ENCODE peak calls at places on chromosomes 6 and 20, in ten cellular contexts. B is psoas muscle, K is Peyer's patch, U is sigmoid colon, H is A549, P is mammary epithelial cell, G is AG09309, I is lower lobe of right lung, C is transverse colon, W is fibroblast of lung. N is an unnamed sample.

GRCh38 chr20:51800769-51801219 is 1.5 kb downstream of the SALL4 start:
- DNase-seq in B (no peak), K (no peak), U (no peak), H (peak), P (peak), G (no peak), I (no peak), C (no peak), W (peak), N (no peak)

GRCh38 chr20:48398506-48399449 is 429.0 kb downstream of the PREX1 start:
- DNase-seq in B (no peak), K (no peak), U (no peak), H (peak), P (no peak), G (no peak), I (no peak), C (no peak), W (peak), N (no peak)

GRCh38 chr20:60262967-60263603 is 304.9 kb downstream of the CDH26 start:
- DNase-seq in B (peak), K (peak), U (no peak), H (peak), P (peak), G (no peak), I (peak), C (peak), W (no peak), N (no peak)

GRCh38 chr6:147156799-147157382 is 47.3 kb upstream of the STXBP5 start:
- DNase-seq in B (no peak), K (no peak), U (no peak), H (peak), P (peak), G (no peak), I (no peak), C (no peak), W (peak), N (no peak)

GRCh38 chr20:62063601-62063980 is 2.1 kb downstream of the TAF4 start:
- DNase-seq in B (no peak), K (no peak), U (no peak), H (no peak), P (no peak), G (no peak), I (no peak), C (peak), W (peak), N (no peak)

GRCh38 chr6:155177369-155177961 is 86.3 kb upstream of the CLDN20 start:
- DNase-seq in B (no peak), K (peak), U (no peak), H (peak), P (peak), G (no peak), I (no peak), C (no peak), W (peak), N (no peak)

GRCh38 chr6:21189721-21190120 is 403.8 kb upstream of the SOX4 start:
- DNase-seq in B (no peak), K (no peak), U (no peak), H (no peak), P (no peak), G (no peak), I (no peak), C (no peak), W (no peak), N (no peak)

GRCh38 chr6:133887478-133887877 is 1.4 kb upstream of the TCF21 start:
- DNase-seq in B (no peak), K (no peak), U (no peak), H (no peak), P (no peak), G (no peak), I (no peak), C (no peak), W (no peak), N (no peak)

GRCh38 chr6:146582857-146583256 is 15.9 kb upstream of the ADGB start:
- DNase-seq in B (peak), K (peak), U (peak), H (no peak), P (no peak), G (no peak), I (peak), C (peak), W (peak), N (peak)

GRCh38 chr6:142260748-142261147 is 41.1 kb upstream of the ADGRG6 start:
- DNase-seq in B (no peak), K (no peak), U (no peak), H (no peak), P (no peak), G (no peak), I (no peak), C (no peak), W (no peak), N (no peak)

GRCh38 chr6:14435291-14435690 is 317.7 kb downstream of the CD83 start:
- DNase-seq in B (no peak), K (no peak), U (no peak), H (no peak), P (no peak), G (no peak), I (no peak), C (no peak), W (peak), N (no peak)

GRCh38 chr6:105380634-105381033 is 22.2 kb downstream of the PREP start:
- DNase-seq in B (no peak), K (peak), U (no peak), H (no peak), P (no peak), G (no peak), I (no peak), C (peak), W (no peak), N (no peak)

GRCh38 chr6:57313711-57314471 is 3.5 kb upstream of the PRIM2 start:
- DNase-seq in B (no peak), K (no peak), U (peak), H (peak), P (peak), G (peak), I (no peak), C (peak), W (peak), N (no peak)

GRCh38 chr6:31580446-31580755 is 1.8 kb downstream of the LTB start:
- DNase-seq in B (no peak), K (no peak), U (no peak), H (no peak), P (no peak), G (no peak), I (no peak), C (no peak), W (no peak), N (no peak)

GRCh38 chr6:81561731-81562130 is 190.8 kb downstream of the TENT5A start:
- DNase-seq in B (no peak), K (no peak), U (no peak), H (no peak), P (no peak), G (no peak), I (no peak), C (no peak), W (peak), N (no peak)

GRCh38 chr20:37833172-37833915 is 69.6 kb upstream of the VSTM2L start:
- DNase-seq in B (no peak), K (no peak), U (no peak), H (no peak), P (no peak), G (no peak), I (no peak), C (no peak), W (no peak), N (no peak)

GRCh38 chr6:72560721-72561593 is 60.9 kb upstream of the KCNQ5 start:
- DNase-seq in B (no peak), K (no peak), U (no peak), H (no peak), P (no peak), G (no peak), I (no peak), C (no peak), W (peak), N (no peak)

GRCh38 chr6:133568970-133569889 is 319.7 kb upstream of the TCF21 start:
- DNase-seq in B (peak), K (peak), U (peak), H (peak), P (peak), G (no peak), I (no peak), C (peak), W (peak), N (no peak)

GRCh38 chr6:146850238-146850896 is 251.6 kb downstream of the ADGB start:
- DNase-seq in B (no peak), K (no peak), U (no peak), H (no peak), P (peak), G (peak), I (no peak), C (no peak), W (peak), N (no peak)

GRCh38 chr6:170286246-170286933 is 4.5 kb downstream of the DLL1 start:
- DNase-seq in B (no peak), K (peak), U (peak), H (no peak), P (no peak), G (no peak), I (no peak), C (peak), W (peak), N (no peak)

GRCh38 chr6:148389086-148389485 is 46.4 kb downstream of the SASH1 start:
- DNase-seq in B (no peak), K (no peak), U (no peak), H (no peak), P (no peak), G (no peak), I (no peak), C (no peak), W (no peak), N (no peak)

GRCh38 chr6:3176562-3177355 is 19.4 kb upstream of the TUBB2A start:
- DNase-seq in B (peak), K (peak), U (no peak), H (peak), P (peak), G (no peak), I (no peak), C (no peak), W (peak), N (no peak)

GRCh38 chr6:13411484-13411883 is 75.9 kb downstream of the GFOD1 start:
- DNase-seq in B (no peak), K (no peak), U (no peak), H (no peak), P (no peak), G (no peak), I (no peak), C (no peak), W (no peak), N (no peak)

GRCh38 chr6:35231563-35231962 is 17.8 kb downstream of the SCUBE3 start:
- DNase-seq in B (no peak), K (no peak), U (peak), H (no peak), P (no peak), G (no peak), I (no peak), C (no peak), W (no peak), N (no peak)

GRCh38 chr20:35561671-35562070 is 19.8 kb downstream of the ERGIC3 start:
- DNase-seq in B (no peak), K (no peak), U (no peak), H (no peak), P (no peak), G (no peak), I (no peak), C (no peak), W (no peak), N (no peak)

GRCh38 chr6:33956206-33956605 is 152.4 kb upstream of the MLN start:
- DNase-seq in B (no peak), K (no peak), U (no peak), H (no peak), P (no peak), G (no peak), I (no peak), C (no peak), W (no peak), N (no peak)

GRCh38 chr6:108608453-108609275 is 47.9 kb downstream of the FOXO3 start:
- DNase-seq in B (no peak), K (no peak), U (no peak), H (no peak), P (peak), G (no peak), I (no peak), C (no peak), W (peak), N (no peak)

DNA sequence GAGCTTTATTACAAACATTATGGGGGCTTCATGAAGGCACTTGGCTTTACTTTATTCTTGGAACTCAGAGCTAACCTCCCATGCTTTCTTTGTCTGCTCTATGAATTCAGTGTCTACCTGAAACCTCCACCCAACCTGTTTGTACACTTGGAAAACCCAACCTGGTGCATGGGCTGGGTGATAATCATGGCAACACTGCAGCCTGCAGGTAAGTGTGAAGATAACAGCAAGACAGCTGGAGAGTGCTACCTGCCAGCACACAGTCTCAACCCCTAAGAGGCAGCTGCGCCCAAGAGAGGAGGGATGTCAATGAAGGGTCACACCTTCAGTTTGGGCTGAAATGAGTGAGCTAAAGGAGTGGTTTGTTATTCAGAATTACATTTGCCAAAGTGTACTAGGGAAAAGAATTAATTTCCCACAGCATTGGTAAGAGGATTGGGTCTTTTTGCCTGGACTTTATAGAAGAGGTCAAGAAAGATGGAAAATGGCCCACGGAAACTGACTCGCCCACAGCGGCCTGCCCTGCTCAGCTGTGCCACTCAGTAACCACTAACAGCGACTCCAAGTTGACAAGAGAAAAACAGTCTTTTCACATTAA is 24.4 kb downstream of the FOXQ1 start:
- DNase-seq in B (no peak), K (peak), U (no peak), H (peak), P (peak), G (no peak), I (no peak), C (peak), W (no peak), N (no peak)
- TF ChIP-seq CTCF in B (no peak), K (peak), U (no peak), H (peak), P (peak), G (peak), I (peak), C (peak), W (no peak), N (no peak)

GRCh38 chr6:106599440-106599839 is 29.9 kb downstream of the RTN4IP1 start:
- DNase-seq in B (no peak), K (no peak), U (no peak), H (no peak), P (no peak), G (no peak), I (no peak), C (no peak), W (no peak), N (no peak)
- TF ChIP-seq CTCF in B (no peak), K (no peak), U (no peak), H (no peak), P (no peak), G (no peak), I (no peak), C (no peak), W (no peak), N (no peak)

GRCh38 chr6:166456360-166457156 is 73.8 kb upstream of the MPC1 start:
- DNase-seq in B (no peak), K (no peak), U (no peak), H (peak), P (no peak), G (no peak), I (no peak), C (peak), W (peak), N (no peak)
- TF ChIP-seq CTCF in B (peak), K (peak), U (no peak), H (no peak), P (no peak), G (peak), I (peak), C (no peak), W (no peak), N (peak)

GRCh38 chr6:69867075-69867911 is 937 bp downstream of the COL19A1 start:
- DNase-seq in B (peak), K (peak), U (peak), H (peak), P (peak), G (no peak), I (peak), C (peak), W (peak), N (peak)
- TF ChIP-seq CTCF in B (peak), K (no peak), U (no peak), H (no peak), P (peak), G (no peak), I (no peak), C (no peak), W (peak), N (peak)

GRCh38 chr6:158452191-158452590 is 107.7 kb upstream of the TMEM181 start:
- DNase-seq in B (no peak), K (peak), U (no peak), H (no peak), P (peak), G (no peak), I (no peak), C (no peak), W (no peak), N (no peak)
- TF ChIP-seq CTCF in B (no peak), K (no peak), U (no peak), H (no peak), P (peak), G (no peak), I (no peak), C (no peak), W (no peak), N (no peak)

DNA sequence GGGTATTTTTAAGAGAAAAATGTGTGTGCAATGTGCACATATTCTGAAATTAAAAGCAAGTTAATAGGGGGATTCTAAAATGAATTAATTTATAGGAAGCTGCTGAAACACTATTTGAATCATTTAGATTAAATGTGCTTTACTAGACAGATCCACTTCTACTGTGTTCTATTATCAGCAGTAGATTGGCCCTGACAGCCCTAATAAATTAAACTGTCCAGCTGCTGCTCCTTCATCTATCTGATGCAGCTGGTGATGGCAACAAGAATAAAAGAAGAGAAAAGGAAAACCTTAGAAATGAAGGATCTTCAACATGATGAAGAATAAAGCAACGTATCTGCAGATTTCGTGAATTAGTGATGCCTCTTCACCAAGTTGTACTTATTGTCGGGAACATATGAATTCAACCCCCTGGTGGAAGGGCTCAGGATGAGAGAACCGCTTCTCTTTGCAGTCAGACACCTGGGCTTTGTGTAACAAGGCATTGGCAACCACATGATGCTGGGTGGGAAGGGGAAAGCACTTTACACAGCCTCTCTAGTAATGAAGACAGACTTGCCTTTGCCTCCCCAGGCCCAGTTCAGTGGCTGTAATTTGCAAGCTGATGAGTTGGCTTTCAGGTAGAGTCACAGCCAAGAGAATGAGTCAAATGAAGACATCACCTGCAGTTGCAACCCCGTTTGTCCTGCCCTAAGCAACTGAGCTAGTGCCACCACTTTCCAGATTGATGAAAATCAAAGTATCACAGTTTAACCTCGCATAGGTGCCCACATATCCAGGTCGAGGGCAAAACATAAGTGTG is 94.5 kb downstream of the LAMP5 start:
- DNase-seq in B (no peak), K (no peak), U (no peak), H (no peak), P (no peak), G (no peak), I (no peak), C (no peak), W (no peak), N (no peak)
- TF ChIP-seq CTCF in B (no peak), K (no peak), U (no peak), H (no peak), P (no peak), G (no peak), I (no peak), C (no peak), W (no peak), N (no peak)

GRCh38 chr6:16812993-16813392 is 51.7 kb upstream of the ATXN1 start:
- DNase-seq in B (no peak), K (no peak), U (no peak), H (no peak), P (no peak), G (no peak), I (no peak), C (no peak), W (no peak), N (no peak)
- TF ChIP-seq CTCF in B (no peak), K (no peak), U (no peak), H (no peak), P (no peak), G (no peak), I (no peak), C (no peak), W (no peak), N (no peak)

GRCh38 chr6:125887372-125887771 is 69.2 kb upstream of the HINT3 start:
- DNase-seq in B (no peak), K (no peak), U (no peak), H (no peak), P (no peak), G (no peak), I (no peak), C (no peak), W (no peak), N (no peak)

GRCh38 chr6:125884656-125885055 is 71.9 kb upstream of the HINT3 start:
- DNase-seq in B (no peak), K (no peak), U (no peak), H (no peak), P (no peak), G (no peak), I (no peak), C (no peak), W (no peak), N (no peak)

GRCh38 chr6:125886914-125887313 is 69.7 kb upstream of the HINT3 start:
- DNase-seq in B (no peak), K (no peak), U (no peak), H (no peak), P (no peak), G (no peak), I (no peak), C (no peak), W (no peak), N (no peak)

DNA sequence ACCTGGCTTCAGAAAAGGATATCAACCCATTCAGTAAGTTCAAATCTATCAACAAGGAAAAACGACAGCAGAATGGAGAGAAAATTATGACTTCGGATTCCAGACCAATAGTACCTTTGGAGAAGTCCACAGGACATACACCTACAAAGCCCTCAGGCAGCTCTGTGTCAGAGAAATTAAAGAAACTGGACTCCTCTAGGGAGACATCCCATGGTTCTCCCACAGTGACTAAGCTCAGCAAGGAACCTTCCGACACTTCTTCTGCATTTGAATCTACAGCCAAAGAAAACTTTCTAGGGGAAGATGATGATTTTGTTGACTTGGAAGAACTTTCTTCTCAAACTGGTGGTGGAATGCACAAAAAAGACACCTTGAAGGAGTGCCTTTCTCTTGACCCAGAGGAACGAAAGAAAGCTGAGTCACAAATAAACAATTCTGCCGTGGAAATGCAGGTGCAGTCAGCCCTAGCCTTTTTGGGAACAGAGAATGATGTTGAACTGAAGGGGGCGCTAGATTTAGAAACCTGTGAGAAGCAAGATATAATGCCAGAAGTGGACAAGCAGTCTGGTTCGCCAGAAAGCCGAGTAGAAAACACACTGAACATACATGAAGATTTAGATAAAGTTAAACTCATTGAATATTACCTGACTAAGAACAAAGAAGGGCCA is 67.4 kb upstream of the HINT3 start:
- DNase-seq in B (no peak), K (no peak), U (no peak), H (peak), P (peak), G (no peak), I (no peak), C (no peak), W (peak), N (no peak)
- TF ChIP-seq CTCF in B (peak), K (peak), U (peak), H (peak), P (peak), G (peak), I (peak), C (peak), W (peak), N (no peak)

DNA sequence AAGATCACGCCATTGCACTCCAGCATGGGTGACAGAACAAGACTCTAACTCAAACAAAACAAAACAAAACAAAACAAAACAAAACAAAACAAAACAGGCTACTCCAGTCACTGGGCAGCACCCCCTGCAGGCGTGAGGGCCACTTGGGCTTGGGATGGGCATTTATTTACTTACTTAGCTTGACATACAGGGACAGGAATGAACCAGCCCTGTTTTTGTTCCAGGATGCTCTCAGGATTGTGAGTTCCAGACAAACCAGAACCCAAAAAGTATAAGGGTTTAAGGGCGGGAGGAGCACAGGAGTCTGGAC is 4.0 kb upstream of the PTPN1 start:
- DNase-seq in B (no peak), K (no peak), U (peak), H (no peak), P (no peak), G (no peak), I (no peak), C (no peak), W (no peak), N (no peak)
- TF ChIP-seq CTCF in B (no peak), K (no peak), U (no peak), H (no peak), P (no peak), G (no peak), I (no peak), C (no peak), W (no peak), N (no peak)

N was measured in tibial artery.